ENCODE peak calls at places on chromosomes 7 and 10, in eight cellular contexts. V is CD14-positive monocyte, D is B cell, X is heart right ventricle, E is colonic mucosa, I is fibroblast of lung, W is left ventricle myocardium inferior, M is heart left ventricle. N is an unnamed sample.

GRCh38 chr10:57754803-57755202 is 512.9 kb downstream of the IPMK start:
- DNase-seq in D (no peak), W (no peak), X (no peak), M (no peak), E (no peak), V (no peak), I (no peak), N (no peak)

GRCh38 chr7:97971990-97972943 is 17.7 kb downstream of the OCM2 start:
- DNase-seq in M (peak; percentile 80), X (peak; percentile 84), V (peak; percentile 72), I (peak; percentile 69), E (peak; percentile 86), W (peak; percentile 81), D (peak; percentile 86), N (peak; percentile 79)

GRCh38 chr10:89242840-89243586 is 8.6 kb downstream of the LIPA start:
- DNase-seq in W (no peak), V (peak; percentile 68), E (no peak), I (peak; percentile 11), D (no peak), M (no peak), X (no peak), N (no peak)

GRCh38 chr10:71345720-71346119 is 26.7 kb downstream of the SLC29A3 start:
- DNase-seq in W (no peak), D (no peak), E (no peak), I (no peak), M (no peak), X (no peak), V (no peak), N (no peak)

GRCh38 chr7:47488969-47489342 is 93.0 kb downstream of the TNS3 start:
- DNase-seq in X (no peak), D (no peak), V (no peak), M (peak; percentile 56), I (no peak), W (no peak), E (no peak), N (no peak)

GRCh38 chr7:2688409-2689342 is 674 bp downstream of the AMZ1 start:
- DNase-seq in V (no peak), W (no peak), X (no peak), E (no peak), D (no peak), M (no peak), I (peak; percentile 35), N (no peak)

GRCh38 chr10:110818311-110819257 is 53.1 kb upstream of the PDCD4 start:
- DNase-seq in V (no peak), D (no peak), E (peak; percentile 85), M (no peak), I (no peak), X (no peak), W (no peak), N (no peak)

GRCh38 chr10:74994714-74995308 is 116.6 kb upstream of the SAMD8 start:
- DNase-seq in D (no peak), E (no peak), V (no peak), W (no peak), M (no peak), I (no peak), X (no peak), N (no peak)

GRCh38 chr7:73918926-73919693 is 58.2 kb downstream of the TMEM270 start:
- DNase-seq in M (no peak), X (no peak), D (no peak), I (no peak), V (no peak), E (no peak), W (no peak), N (no peak)

GRCh38 chr7:123372368-123372767 is 162.0 kb downstream of the IQUB start:
- DNase-seq in D (no peak), X (no peak), M (no peak), E (no peak), W (no peak), V (no peak), I (no peak), N (no peak)

GRCh38 chr7:118059209-118059608 is 124.8 kb upstream of the LSM8 start:
- DNase-seq in W (no peak), E (no peak), I (peak; percentile 6), D (no peak), V (no peak), M (no peak), X (no peak), N (peak; percentile 69)

GRCh38 chr10:103192089-103192450 is 1.0 kb downstream of the NT5C2 start:
- DNase-seq in X (no peak), E (no peak), V (no peak), I (no peak), M (no peak), W (no peak), D (no peak), N (no peak)

GRCh38 chr10:71269301-71270288 is 49.5 kb upstream of the SLC29A3 start:
- DNase-seq in I (peak; percentile 59), D (no peak), X (peak; percentile 37), M (peak; percentile 59), E (no peak), W (peak; percentile 52), V (no peak), N (no peak)

GRCh38 chr7:52781250-52781649 is 254.2 kb upstream of the POM121L12 start:
- DNase-seq in V (no peak), I (no peak), W (no peak), X (no peak), D (no peak), E (peak; percentile 32), M (no peak), N (no peak)

GRCh38 chr7:66050990-66051424 is 24.6 kb upstream of the ASL start:
- DNase-seq in I (peak; percentile 92), X (no peak), W (no peak), M (no peak), V (no peak), D (no peak), E (no peak), N (peak; percentile 99)

GRCh38 chr10:132634241-132634946 is 96.8 kb downstream of the INPP5A start:
- DNase-seq in D (peak; percentile 55), I (no peak), X (no peak), W (peak; percentile 13), M (no peak), E (peak; percentile 71), V (peak; percentile 36), N (no peak)

GRCh38 chr10:103626178-103626577 is 132.7 kb downstream of the NEURL1 start:
- DNase-seq in D (no peak), V (no peak), M (no peak), X (no peak), E (no peak), I (no peak), W (no peak), N (no peak)

GRCh38 chr7:87926581-87927461 is 7.2 kb upstream of the ADAM22 start:
- DNase-seq in D (no peak), V (no peak), I (peak; percentile 74), X (no peak), M (no peak), W (no peak), E (peak; percentile 42), N (no peak)

DNA sequence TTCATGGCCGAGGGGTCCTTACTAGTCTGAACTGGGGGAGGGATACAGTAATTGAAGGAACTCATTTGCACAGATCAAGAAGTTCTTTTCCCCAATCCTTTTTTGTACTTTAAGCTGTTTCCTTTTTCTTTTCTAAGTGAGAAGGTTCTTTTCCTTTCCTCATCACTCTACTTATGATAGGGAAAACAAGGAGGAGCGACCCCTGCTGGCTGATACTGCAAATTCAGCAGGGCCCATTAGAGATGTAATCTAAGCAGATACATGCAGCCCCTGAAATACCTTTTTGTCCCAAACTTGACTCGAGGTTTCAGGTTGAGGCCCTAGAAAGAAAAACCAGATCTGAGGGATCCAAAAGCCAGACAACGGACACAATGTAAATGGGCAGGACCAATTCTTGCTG is 305.5 kb downstream of the DNAJB9 start:
- DNase-seq in W (no peak), E (no peak), X (no peak), I (peak; percentile 16), M (no peak), V (no peak), D (no peak), N (peak; percentile 56)
- TF ChIP-seq CTCF in W (no peak), E (no peak), X (no peak), I (no peak), M (no peak), V (no peak), D (no peak), N (peak; percentile 14)

DNA sequence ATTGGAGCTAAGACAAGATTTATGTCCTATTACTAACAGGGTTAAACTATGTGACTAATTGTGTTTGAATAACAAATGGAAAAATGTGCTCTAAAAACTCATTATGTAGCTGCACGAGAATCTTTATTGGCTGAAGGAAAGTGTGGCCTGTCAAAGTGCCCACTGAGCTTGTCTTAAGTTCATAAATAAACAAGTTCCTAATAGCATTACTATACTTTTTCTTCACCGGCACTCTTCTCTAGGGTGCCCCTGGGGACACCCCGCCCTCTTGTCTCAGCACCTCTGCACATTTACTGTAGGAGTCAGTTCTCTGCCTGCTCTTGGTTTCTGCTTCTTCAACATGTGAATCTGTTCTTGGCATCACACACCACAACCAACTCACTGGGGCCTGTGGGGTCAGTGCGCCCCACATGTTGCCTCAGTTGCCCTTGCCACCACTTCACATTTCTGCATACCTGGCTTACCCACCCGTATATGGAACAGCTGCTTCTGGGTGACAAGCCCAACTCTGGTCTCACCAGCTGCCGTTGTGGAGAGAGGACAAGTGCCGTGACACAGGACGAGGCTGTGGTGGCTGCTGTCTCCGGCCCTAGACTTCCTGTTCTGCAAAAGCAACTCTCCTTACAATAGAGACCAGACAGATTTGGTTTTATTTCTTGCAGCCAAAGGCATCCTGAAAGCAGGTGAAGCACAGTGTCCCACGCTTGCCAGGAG is 96.3 kb upstream of the DDC start:
- DNase-seq in W (no peak), D (peak; percentile 53), I (no peak), V (peak; percentile 64), E (no peak), X (no peak), M (no peak), N (no peak)
- TF ChIP-seq CTCF in W (no peak), D (no peak), I (no peak), V (no peak), E (no peak), X (no peak), M (no peak), N (no peak)

GRCh38 chr7:29297194-29297890 is 102.8 kb downstream of the CHN2 start:
- DNase-seq in W (no peak), D (no peak), X (no peak), E (no peak), M (no peak), I (no peak), V (no peak), N (no peak)
- TF ChIP-seq CTCF in W (no peak), D (no peak), X (peak; percentile 13), E (no peak), M (no peak), I (no peak), V (no peak), N (no peak)

DNA sequence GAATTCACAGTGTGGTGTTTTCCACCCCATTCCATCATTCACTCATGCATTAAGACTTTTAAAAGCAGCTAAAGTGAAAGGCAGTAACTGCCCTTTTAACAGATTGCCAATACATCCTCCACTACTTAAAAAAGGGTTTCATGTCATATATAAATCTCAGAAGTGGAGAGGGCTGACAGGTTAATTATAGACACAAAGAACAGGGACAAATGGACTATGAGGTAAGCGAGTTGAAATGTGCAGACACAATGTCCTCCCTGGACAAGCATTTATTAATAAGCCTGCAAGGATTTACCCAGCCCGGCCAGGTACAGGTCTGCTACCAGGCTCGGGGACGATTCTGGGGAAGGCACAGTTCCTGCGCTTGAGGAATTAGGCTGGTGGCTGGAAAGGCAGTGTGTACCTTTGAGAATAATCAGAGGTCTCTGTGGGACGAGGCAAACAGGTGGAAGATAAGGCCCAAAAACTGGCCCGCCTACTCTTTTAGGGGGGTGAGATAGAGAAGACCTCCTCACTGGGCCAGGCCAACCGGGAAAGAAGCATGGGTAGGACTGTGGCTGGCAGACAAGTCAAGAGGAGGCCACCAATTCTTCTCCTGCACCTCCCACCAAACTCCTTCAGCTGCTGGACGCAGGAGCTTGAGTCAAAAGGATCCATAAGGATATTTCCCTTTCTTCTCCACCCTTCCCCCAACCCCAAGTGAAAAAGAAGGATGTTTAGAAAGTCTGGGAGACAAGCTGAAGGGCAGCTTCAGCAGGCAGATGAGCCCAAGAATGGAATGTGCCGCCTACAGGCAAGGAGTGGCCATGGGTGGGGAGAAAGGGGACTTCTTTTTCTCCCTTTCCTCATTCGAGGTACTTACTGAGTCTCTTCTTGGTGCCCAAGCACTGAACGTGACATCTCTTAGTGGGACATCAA is 1.5 kb downstream of the PDLIM1 start:
- DNase-seq in X (no peak), W (no peak), V (no peak), E (peak; percentile 68), D (no peak), M (no peak), I (no peak), N (peak; percentile 49)
- TF ChIP-seq CTCF in X (no peak), W (peak; percentile 41), V (no peak), E (peak; percentile 22), D (no peak), M (no peak), I (peak; percentile 8), N (no peak)

N was measured in MCF 10A.